ENCODE peak calls at places on chromosomes 5 and 9, in ten cellular contexts. N, U, O, A, D, Z, Q, I, H and Y are unnamed samples.

GRCh38 chr5:137282216-137282615 is 216.9 kb downstream of the SPOCK1 start:
- DNase-seq in Q (no peak), H (no peak), U (no peak), D (no peak), I (no peak), Z (no peak), O (peak; percentile 15), N (no peak), A (no peak), Y (no peak)

GRCh38 chr5:91206734-91207133 is 176.4 kb downstream of the ARRDC3 start:
- DNase-seq in Q (no peak), A (no peak), U (no peak), Z (no peak), O (peak; percentile 90), D (no peak), I (no peak), H (no peak), N (no peak), Y (no peak)

GRCh38 chr9:138077898-138078540 is 200.4 kb downstream of the CACNA1B start:
- DNase-seq in O (no peak), D (peak; percentile 3), Z (no peak), I (no peak), Q (no peak), U (no peak), N (no peak), A (no peak), H (peak; percentile 57), Y (peak; percentile 67)

GRCh38 chr9:135503371-135504261 is 3.1 kb downstream of the MRPS2 start:
- DNase-seq in D (no peak), H (peak; percentile 59), Q (no peak), Z (no peak), U (no peak), N (peak; percentile 35), A (no peak), O (no peak), I (no peak), Y (no peak)

GRCh38 chr5:39253211-39253610 is 33.8 kb upstream of the FYB1 start:
- DNase-seq in Q (no peak), D (no peak), H (no peak), O (peak; percentile 43), Z (no peak), U (no peak), N (no peak), I (no peak), A (no peak), Y (no peak)

GRCh38 chr5:52876456-52876855 is 88.7 kb downstream of the ITGA1 start:
- DNase-seq in I (no peak), A (no peak), Q (no peak), Z (no peak), N (no peak), D (no peak), U (no peak), O (peak; percentile 72), H (no peak), Y (no peak)

GRCh38 chr5:134515801-134516200 is 9.7 kb upstream of the JADE2 start:
- DNase-seq in A (no peak), N (no peak), D (no peak), U (no peak), Q (no peak), H (no peak), I (no peak), O (no peak), Z (no peak), Y (no peak)

GRCh38 chr9:12849486-12850010 is 74.7 kb downstream of the LURAP1L start:
- DNase-seq in D (no peak), Z (no peak), O (peak; percentile 45), I (no peak), U (no peak), Q (no peak), N (no peak), A (no peak), H (no peak), Y (no peak)

GRCh38 chr9:23039402-23039801 is 592.8 kb downstream of the DMRTA1 start:
- DNase-seq in U (no peak), A (no peak), N (no peak), O (no peak), D (no peak), Z (no peak), I (no peak), H (no peak), Q (no peak), Y (no peak)

GRCh38 chr5:122392844-122393243 is 80.8 kb downstream of the SNCAIP start:
- DNase-seq in N (no peak), A (no peak), O (peak; percentile 75), H (no peak), Z (no peak), Q (no peak), I (no peak), D (no peak), U (no peak), Y (no peak)

GRCh38 chr9:744790-745456 is 96.6 kb upstream of the DMRT1 start:
- DNase-seq in I (no peak), A (peak; percentile 63), O (no peak), Q (peak; percentile 89), N (peak; percentile 75), D (no peak), H (peak; percentile 93), U (peak; percentile 97), Z (peak; percentile 53), Y (peak; percentile 83)

GRCh38 chr5:36877667-36878420 is 1.3 kb downstream of the NIPBL start:
- DNase-seq in U (no peak), Q (no peak), O (peak; percentile 37), I (peak; percentile 32), N (no peak), H (no peak), A (no peak), D (peak; percentile 22), Z (no peak), Y (no peak)

GRCh38 chr5:153617190-153617589 is 126.7 kb downstream of the GRIA1 start:
- DNase-seq in U (no peak), N (no peak), Z (no peak), O (peak; percentile 63), H (no peak), D (no peak), Q (no peak), A (no peak), I (no peak), Y (no peak)

GRCh38 chr5:169956756-169957155 is 23.5 kb downstream of the INSYN2B start:
- DNase-seq in A (no peak), Z (no peak), D (no peak), N (no peak), Q (no peak), I (no peak), O (peak; percentile 46), U (no peak), H (no peak), Y (no peak)

GRCh38 chr9:69951411-69951810 is 92.2 kb upstream of the MAMDC2 start:
- DNase-seq in O (peak; percentile 75), Q (no peak), H (no peak), Z (no peak), U (no peak), D (no peak), A (no peak), N (no peak), I (no peak), Y (no peak)

GRCh38 chr9:113541019-113541900 is 77.7 kb downstream of the RGS3 start:
- DNase-seq in I (peak; percentile 54), D (no peak), H (peak; percentile 54), Z (no peak), N (peak; percentile 32), O (peak; percentile 55), A (no peak), Q (no peak), U (peak; percentile 50), Y (no peak)

GRCh38 chr9:94018628-94019027 is 63.5 kb upstream of the BARX1 start:
- DNase-seq in I (no peak), H (no peak), D (peak; percentile 22), U (no peak), A (no peak), N (no peak), Q (no peak), O (peak; percentile 79), Z (no peak), Y (no peak)

GRCh38 chr9:33270146-33270545 is 5.3 kb downstream of the CHMP5 start:
- DNase-seq in N (no peak), I (no peak), A (no peak), H (no peak), Q (no peak), D (no peak), U (no peak), Z (no peak), O (no peak), Y (no peak)
- TF ChIP-seq POLR2A in N (no peak), I (no peak), A (no peak), H (no peak), Q (no peak), D (no peak), U (no peak), Z (no peak), O (no peak), Y (no peak)

GRCh38 chr5:119943148-119943547 is 313.8 kb downstream of the FAM170A start:
- DNase-seq in I (no peak), Q (no peak), N (no peak), D (no peak), O (peak; percentile 28), H (no peak), Z (no peak), U (no peak), A (no peak), Y (no peak)
- TF ChIP-seq CTCF in I (no peak), Q (no peak), N (peak; percentile 32), D (no peak), O (peak; percentile 50), H (no peak), Z (no peak), U (peak; percentile 6), A (no peak), Y (no peak)

GRCh38 chr5:154721476-154722058 is 33.6 kb upstream of the LARP1 start:
- DNase-seq in O (no peak), Z (no peak), I (no peak), H (no peak), U (no peak), A (no peak), N (no peak), D (no peak), Q (no peak), Y (no peak)
- TF ChIP-seq POLR2A in O (no peak), Z (no peak), I (no peak), H (no peak), U (no peak), A (no peak), N (no peak), D (no peak), Q (no peak), Y (no peak)

GRCh38 chr5:57184322-57184721 is 10.5 kb downstream of the GPBP1 start:
- DNase-seq in U (no peak), Z (no peak), A (no peak), N (no peak), H (no peak), Q (no peak), D (no peak), O (no peak), I (no peak), Y (no peak)
- TF ChIP-seq CTCF in U (no peak), Z (no peak), A (no peak), N (no peak), H (no peak), Q (no peak), D (no peak), O (no peak), I (peak; percentile 16), Y (no peak)

GRCh38 chr5:147483961-147484707 is 25.7 kb downstream of the DPYSL3 start:
- DNase-seq in U (peak; percentile 45), N (peak; percentile 85), H (peak; percentile 89), Z (peak; percentile 77), Q (peak; percentile 10), A (peak; percentile 86), D (no peak), O (peak; percentile 96), I (no peak), Y (peak; percentile 94)
- TF ChIP-seq POLR2A in U (no peak), N (no peak), H (no peak), Z (no peak), Q (no peak), A (no peak), D (no peak), O (peak; percentile 37), I (no peak), Y (no peak)